ENCODE peak calls at places on chromosomes 1 and 21, in seven cellular contexts. I, N, S, C, P, B and A are unnamed samples.

GRCh38 chr1:224502459-224503160 is 68.0 kb upstream of the WDR26 start:
- DNase-seq in I (no peak), S (no peak), C (no peak), N (no peak), B (no peak), P (no peak), A (no peak)

GRCh38 chr1:81836007-81836626 is 35.4 kb downstream of the ADGRL2 start:
- DNase-seq in I (peak), B (no peak), S (no peak), P (no peak), C (no peak), N (no peak), A (no peak)

GRCh38 chr1:98870959-98871903 is 133.4 kb downstream of the PLPPR5 start:
- DNase-seq in S (no peak), B (no peak), C (no peak), P (peak), I (peak), N (no peak), A (peak)

GRCh38 chr1:204506091-204506968 is 9.9 kb upstream of the MDM4 start:
- DNase-seq in S (peak), P (no peak), N (peak), I (peak), C (no peak), B (peak), A (peak)

GRCh38 chr21:46021978-46022544 is 40.5 kb downstream of the COL6A1 start:
- DNase-seq in B (no peak), N (no peak), C (no peak), S (peak), I (no peak), P (no peak), A (no peak)

GRCh38 chr1:108513114-108513513 is 46.8 kb upstream of the EEIG2 start:
- DNase-seq in S (no peak), N (no peak), I (no peak), P (no peak), B (no peak), C (no peak), A (no peak)

GRCh38 chr1:113758631-113759340 is 500 bp downstream of the PHTF1 start:
- DNase-seq in I (peak), B (peak), S (peak), P (peak), C (no peak), N (peak), A (peak)

GRCh38 chr1:185058886-185059285 is 13.5 kb downstream of the RNF2 start:
- DNase-seq in C (no peak), B (no peak), I (no peak), P (no peak), N (no peak), S (no peak), A (no peak)

GRCh38 chr1:27135920-27136551 is 18.9 kb downstream of the SLC9A1 start:
- DNase-seq in S (no peak), I (no peak), N (no peak), B (no peak), C (no peak), P (no peak), A (no peak)

GRCh38 chr21:44265734-44266270 is 4.1 kb upstream of the DNMT3L start:
- DNase-seq in B (no peak), C (no peak), S (peak), I (no peak), P (no peak), N (no peak), A (no peak)

GRCh38 chr1:220755316-220755715 is 7.2 kb downstream of the MTARC2 start:
- DNase-seq in P (no peak), N (no peak), I (no peak), S (no peak), B (no peak), C (no peak), A (no peak)

GRCh38 chr1:26544156-26544555 is 14.6 kb downstream of the RPS6KA1 start:
- DNase-seq in B (no peak), P (no peak), N (no peak), S (no peak), C (no peak), I (no peak), A (no peak)

GRCh38 chr1:27332536-27333281 is 9.1 kb upstream of the SYTL1 start:
- DNase-seq in B (no peak), C (no peak), I (peak), P (peak), S (peak), N (no peak), A (peak)

GRCh38 chr1:67683736-67684525 is 1.1 kb upstream of the GADD45A start:
- DNase-seq in P (peak), N (no peak), I (peak), S (no peak), B (peak), C (no peak), A (no peak)

GRCh38 chr21:33386222-33386784 is 16.9 kb upstream of the IFNGR2 start:
- DNase-seq in C (no peak), N (no peak), P (no peak), S (no peak), B (no peak), I (no peak), A (no peak)

GRCh38 chr1:154778944-154779343 is 91.1 kb downstream of the KCNN3 start:
- DNase-seq in P (no peak), N (no peak), I (no peak), S (peak), B (no peak), C (no peak), A (no peak)

GRCh38 chr1:30197616-30197934 is 525.8 kb downstream of the MATN1 start:
- DNase-seq in S (no peak), B (no peak), P (no peak), N (no peak), C (no peak), I (peak), A (no peak)

GRCh38 chr1:13662498-13662897 is 37.5 kb upstream of the PRDM2 start:
- DNase-seq in C (no peak), S (no peak), B (no peak), I (peak), P (no peak), N (peak), A (no peak)

GRCh38 chr1:3750716-3751115 is 1.5 kb upstream of the CCDC27 start:
- DNase-seq in S (peak), I (no peak), N (no peak), P (no peak), B (no peak), C (no peak), A (no peak)

GRCh38 chr21:44497641-44498243 is 42.3 kb downstream of the KRTAP10-1 start:
- DNase-seq in I (peak), B (no peak), P (no peak), N (peak), C (no peak), S (peak), A (no peak)

GRCh38 chr21:46122758-46123683 is 25.1 kb downstream of the COL6A2 start:
- DNase-seq in S (no peak), C (no peak), P (no peak), N (peak), I (peak), B (no peak), A (no peak)

GRCh38 chr1:45009956-45010854 is 919 bp downstream of the HECTD3 start:
- DNase-seq in S (no peak), N (no peak), B (peak), C (no peak), P (no peak), I (no peak), A (peak)

GRCh38 chr1:46703927-46704641 is 14.8 kb downstream of the EFCAB14 start:
- DNase-seq in B (no peak), C (no peak), P (no peak), I (no peak), S (no peak), N (no peak), A (no peak)

GRCh38 chr1:33255347-33256311 is 663 bp upstream of the ZNF362 start:
- DNase-seq in C (no peak), N (peak), P (peak), S (peak), I (peak), B (peak), A (peak)

GRCh38 chr1:21534674-21535378 is 25.6 kb downstream of the ALPL start:
- DNase-seq in N (no peak), S (no peak), B (peak), I (peak), C (no peak), P (peak), A (peak)

GRCh38 chr1:216184281-216184680 is 239.0 kb downstream of the USH2A start:
- DNase-seq in P (no peak), I (no peak), S (no peak), C (no peak), B (no peak), N (no peak), A (no peak)

GRCh38 chr21:23960769-23961168 is 1646.5 kb downstream of the MRPL39 start:
- DNase-seq in B (no peak), I (no peak), S (no peak), N (no peak), C (no peak), P (no peak), A (no peak)

GRCh38 chr1:33348194-33348593 is 27.3 kb upstream of the A3GALT2 start:
- DNase-seq in I (peak), S (no peak), P (no peak), N (no peak), B (no peak), C (no peak), A (no peak)

GRCh38 chr1:29461115-29461739 is 224.9 kb downstream of the PTPRU start:
- DNase-seq in I (no peak), C (no peak), S (no peak), P (no peak), B (no peak), N (peak), A (no peak)

GRCh38 chr1:14137411-14138134 is 437.6 kb downstream of the PRDM2 start:
- DNase-seq in P (no peak), S (no peak), B (peak), C (no peak), I (no peak), N (no peak), A (no peak)

GRCh38 chr1:33036051-33036525 is 595 bp downstream of the AK2 start:
- DNase-seq in I (peak), N (no peak), B (peak), C (no peak), S (no peak), P (no peak), A (no peak)

GRCh38 chr1:116020668-116021272 is 44.5 kb downstream of the SLC22A15 start:
- DNase-seq in S (no peak), P (peak), B (peak), N (peak), C (peak), I (peak), A (peak)

GRCh38 chr1:23816932-23817331 is 8.3 kb downstream of the HMGCL start:
- DNase-seq in B (no peak), S (no peak), C (no peak), I (no peak), P (no peak), N (no peak), A (no peak)

GRCh38 chr1:94259635-94260289 is 22.4 kb upstream of the ARHGAP29 start:
- DNase-seq in S (no peak), B (no peak), P (no peak), N (no peak), C (no peak), I (peak), A (no peak)

GRCh38 chr1:66300280-66300973 is 233.5 kb upstream of the SGIP1 start:
- DNase-seq in I (no peak), B (no peak), N (peak), P (no peak), S (peak), C (no peak), A (no peak)

GRCh38 chr21:26686278-26686677 is 113.2 kb upstream of the CYYR1 start:
- DNase-seq in P (no peak), B (peak), I (peak), C (no peak), S (no peak), N (no peak), A (peak)

DNA sequence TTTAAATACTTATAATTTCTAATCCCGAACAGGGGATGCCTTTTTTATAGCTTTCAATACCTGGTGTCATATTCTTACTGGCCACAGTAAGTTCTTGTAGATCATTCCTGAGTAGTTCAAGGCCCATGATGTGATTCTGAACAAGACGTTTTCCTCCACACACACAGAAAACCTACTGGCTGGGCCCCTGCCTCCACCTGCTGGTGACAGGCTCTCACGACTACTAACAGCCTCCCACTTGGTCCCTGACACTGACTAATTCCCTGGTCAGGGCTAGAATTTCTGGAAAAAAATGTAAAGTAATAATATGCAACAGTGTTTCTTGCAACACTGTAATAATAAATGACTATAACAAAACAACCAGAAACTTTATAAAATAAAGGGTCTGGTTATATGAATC is 50.4 kb upstream of the RIPK4 start:
- DNase-seq in I (peak), B (peak), C (no peak), N (peak), P (peak), S (no peak), A (peak)
- TF ChIP-seq CTCF in I (peak), B (peak), C (peak), N (peak), P (peak), S (peak), A (peak)

GRCh38 chr1:206809504-206810084 is 37.3 kb upstream of the IL10 start:
- DNase-seq in N (no peak), I (peak), S (no peak), C (no peak), B (peak), P (no peak), A (peak)
- TF ChIP-seq CTCF in N (no peak), I (peak), S (peak), C (peak), B (peak), P (peak), A (no peak)

GRCh38 chr1:151790940-151791651 is 796 bp upstream of the TDRKH start:
- DNase-seq in C (no peak), P (no peak), B (peak), N (no peak), S (no peak), I (no peak), A (peak)

GRCh38 chr1:151787689-151788088 is 2.6 kb downstream of the TDRKH start:
- DNase-seq in S (no peak), I (no peak), P (no peak), N (no peak), B (no peak), C (no peak), A (no peak)

GRCh38 chr1:151790071-151790939 is at the start of gene TDRKH:
- DNase-seq in I (peak), S (peak), P (peak), C (peak), N (peak), B (peak), A (peak)
- TF ChIP-seq CTCF in I (no peak), S (peak), P (peak), C (peak), N (peak), B (peak), A (peak)

DNA sequence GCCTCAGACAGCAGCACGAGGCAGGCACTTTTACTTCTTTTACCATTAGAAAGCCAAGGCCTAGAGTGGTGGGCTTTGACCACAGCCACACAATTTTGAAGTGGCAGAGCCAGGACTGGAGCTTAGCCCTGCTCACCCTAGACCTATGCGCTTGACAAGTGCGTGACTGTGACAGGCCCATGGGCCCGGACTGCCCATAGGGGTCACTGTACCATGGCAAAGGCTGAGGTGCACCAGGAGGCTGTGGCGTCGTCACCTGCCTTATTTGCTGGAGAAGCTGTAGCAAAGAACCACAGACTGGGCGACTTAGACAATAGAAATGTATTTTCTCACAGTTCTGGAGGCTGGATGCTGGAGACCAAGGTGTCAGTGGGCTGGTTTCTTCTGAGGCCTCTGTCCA is 2.6 kb upstream of the TMEM82 start:
- DNase-seq in N (no peak), P (no peak), I (no peak), B (no peak), S (peak), C (no peak), A (no peak)
- TF ChIP-seq CTCF in N (peak), P (peak), I (no peak), B (no peak), S (no peak), C (no peak), A (no peak)

GRCh38 chr1:225977937-225978748 is 21.0 kb downstream of the SDE2 start:
- DNase-seq in C (no peak), B (no peak), I (peak), N (no peak), S (peak), P (peak), A (no peak)
- TF ChIP-seq CTCF in C (peak), B (no peak), I (no peak), N (no peak), S (no peak), P (peak), A (no peak)

DNA sequence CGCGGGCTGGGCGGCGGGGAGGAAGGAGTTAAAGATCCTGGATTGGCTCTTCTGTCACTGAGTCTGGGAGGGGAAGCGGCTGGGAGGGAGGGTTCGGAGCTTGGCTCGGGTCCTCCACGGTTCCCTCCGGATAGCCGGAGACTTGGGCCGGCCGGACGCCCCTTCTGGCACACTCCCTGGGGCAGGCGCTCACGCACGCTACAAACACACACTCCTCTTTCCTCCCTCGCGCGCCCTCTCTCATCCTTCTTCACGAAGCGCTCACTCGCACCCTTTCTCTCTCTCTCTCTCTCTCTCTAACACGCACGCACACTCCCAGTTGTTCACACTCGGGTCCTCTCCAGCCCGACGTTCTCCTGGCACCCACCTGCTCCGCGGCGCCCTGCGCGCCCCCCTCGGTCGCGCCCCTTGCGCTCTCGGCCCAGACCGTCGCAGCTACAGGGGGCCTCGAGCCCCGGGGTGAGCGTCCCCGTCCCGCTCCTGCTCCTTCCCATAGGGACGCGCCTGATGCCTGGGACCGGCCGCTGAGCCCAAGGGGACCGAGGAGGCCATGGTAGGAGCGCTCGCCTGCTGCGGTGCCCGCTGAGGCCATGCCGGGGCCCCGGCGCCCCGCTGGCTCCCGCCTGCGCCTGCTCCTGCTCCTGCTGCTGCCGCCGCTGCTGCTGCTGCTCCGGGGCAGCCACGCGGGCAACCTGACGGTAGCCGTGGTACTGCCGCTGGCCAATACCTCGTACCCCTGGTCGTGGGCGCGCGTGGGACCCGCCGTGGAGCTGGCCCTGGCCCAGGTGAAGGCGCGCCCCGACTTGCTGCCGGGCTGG is at the start of gene NPR1:
- DNase-seq in P (peak), B (no peak), I (peak), S (peak), N (peak), C (peak), A (peak)
- TF ChIP-seq CTCF in P (no peak), B (no peak), I (no peak), S (no peak), N (no peak), C (no peak), A (no peak)

DNA sequence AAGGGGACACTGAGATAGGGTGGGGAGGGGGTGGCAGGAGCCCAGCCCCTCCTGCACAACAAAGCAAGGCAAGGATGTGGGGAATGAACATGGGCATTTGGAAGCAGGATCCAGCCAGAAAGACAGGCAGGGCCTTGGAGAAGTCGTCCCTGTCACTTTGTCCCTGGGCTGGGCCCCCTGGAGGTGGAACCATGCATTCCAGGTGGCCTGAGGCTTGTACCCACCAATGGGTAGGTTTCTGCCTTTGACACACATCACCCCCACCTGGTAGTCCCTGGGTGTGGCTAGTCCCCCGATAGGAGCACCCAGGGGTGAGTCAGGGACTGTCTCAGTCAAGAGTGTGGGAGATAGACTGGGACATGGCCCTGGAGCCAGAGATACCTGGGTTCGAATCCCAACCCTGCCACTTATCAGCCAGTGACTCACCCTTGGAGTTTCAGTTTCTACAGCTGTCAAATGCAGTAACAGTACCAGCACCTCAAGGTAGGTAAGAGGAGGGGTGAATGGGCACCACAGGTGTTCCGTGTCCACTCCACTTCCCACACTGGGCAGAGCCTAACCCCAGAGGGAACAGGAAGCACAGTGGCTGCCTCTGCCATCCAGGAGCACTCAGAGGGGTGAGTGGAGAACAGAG is 10.0 kb downstream of the PLA2G2D start:
- DNase-seq in P (no peak), N (no peak), C (no peak), S (no peak), I (no peak), B (no peak), A (no peak)
- TF ChIP-seq CTCF in P (no peak), N (no peak), C (no peak), S (no peak), I (no peak), B (no peak), A (no peak)

GRCh38 chr1:179175011-179175934 is 54.2 kb downstream of the ABL2 start:
- DNase-seq in N (no peak), C (no peak), S (no peak), P (no peak), I (peak), B (no peak), A (peak)
- TF ChIP-seq CTCF in N (no peak), C (peak), S (no peak), P (no peak), I (no peak), B (no peak), A (no peak)

DNA sequence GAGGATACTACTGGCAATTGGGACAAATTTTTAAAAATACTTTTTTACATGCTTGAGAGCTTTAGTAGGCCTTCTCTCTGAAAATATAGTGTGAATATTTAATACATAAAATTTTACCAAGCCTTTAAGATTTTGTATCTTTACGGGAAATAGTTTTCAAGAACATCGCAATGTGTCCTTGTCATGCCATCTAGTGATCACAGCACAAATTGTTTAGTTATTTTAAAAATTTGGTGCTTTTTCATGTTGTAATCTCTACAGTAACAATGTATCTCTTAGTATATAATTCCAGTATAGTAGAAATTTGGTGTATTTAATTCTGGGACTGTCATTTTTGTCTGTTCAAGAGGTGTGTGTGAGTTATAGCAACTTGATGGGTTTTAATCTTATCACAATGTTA is 6.7 kb downstream of the CDC7 start:
- DNase-seq in N (no peak), P (no peak), S (no peak), B (no peak), C (no peak), I (no peak), A (no peak)
- TF ChIP-seq CTCF in N (no peak), P (no peak), S (no peak), B (no peak), C (no peak), I (peak), A (no peak)